ENCODE peak calls at places on chromosomes 3 and 15, in six cellular contexts. F is GM12891, S is GM12878, E is H1, Q is HepG2, M is K562. O is an unnamed sample.

GRCh38 chr3:50591196-50591741 is 20.3 kb downstream of the CISH start:
- DNase-seq in S (no peak), F (no peak), E (no peak), M (no peak), Q (no peak), O (no peak)

GRCh38 chr3:15042936-15043335 is 22.2 kb downstream of the MRPS25 start:
- DNase-seq in F (no peak), Q (no peak), S (no peak), E (no peak), M (no peak), O (no peak)

GRCh38 chr3:107235923-107236315 is 141.3 kb upstream of the CCDC54 start:
- DNase-seq in S (peak), M (peak), E (no peak), F (peak), Q (peak), O (peak)

GRCh38 chr15:78914027-78914764 is 30.6 kb downstream of the CTSH start:
- DNase-seq in F (no peak), Q (peak), M (no peak), S (no peak), E (no peak), O (no peak)

GRCh38 chr3:60013241-60013640 is 963.4 kb upstream of the CFAP20DC start:
- DNase-seq in F (no peak), S (no peak), M (no peak), Q (no peak), E (no peak), O (no peak)

GRCh38 chr3:9014189-9014588 is 50.9 kb upstream of the RAD18 start:
- DNase-seq in F (no peak), S (no peak), M (no peak), E (no peak), Q (no peak), O (no peak)

GRCh38 chr3:12898980-12899755 is 57.8 kb upstream of the RPL32 start:
- DNase-seq in M (no peak), S (no peak), E (no peak), Q (no peak), F (no peak), O (no peak)

GRCh38 chr3:4340077-4340410 is 36.9 kb downstream of the SETMAR start:
- DNase-seq in Q (no peak), S (no peak), F (no peak), E (no peak), M (no peak), O (no peak)

GRCh38 chr3:45043715-45044299 is 17.7 kb downstream of the CLEC3B start:
- DNase-seq in M (peak), Q (no peak), F (no peak), S (no peak), E (no peak), O (no peak)

GRCh38 chr3:8488436-8488835 is 13.2 kb upstream of the LMCD1 start:
- DNase-seq in F (no peak), Q (no peak), M (no peak), E (no peak), S (no peak), O (no peak)

DNA sequence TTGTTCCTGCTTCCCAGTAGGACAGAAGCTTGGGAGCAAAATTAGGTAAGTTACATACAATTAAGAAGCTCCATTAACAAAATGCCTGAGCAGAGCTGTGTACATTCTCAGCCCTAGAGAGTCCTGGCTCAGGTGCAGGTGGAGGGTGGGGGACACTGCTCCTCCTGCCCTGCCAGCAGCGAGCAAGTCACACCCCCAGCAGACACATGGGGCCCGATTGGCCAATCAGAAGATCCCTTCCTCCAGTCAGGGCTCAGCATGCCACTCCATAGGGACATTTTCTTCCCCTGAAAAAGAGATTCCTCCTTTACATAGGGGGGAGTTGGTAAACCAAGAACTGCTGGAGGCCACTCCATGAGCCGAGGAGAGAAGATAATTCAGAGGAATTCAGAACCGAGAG is 62.1 kb downstream of the PLXNA1 start:
- DNase-seq in S (no peak), E (peak), Q (no peak), F (no peak), M (peak), O (no peak)
- TF ChIP-seq TAF1 in S (no peak), E (no peak), Q (no peak), F (no peak), M (no peak), O (no peak)

DNA sequence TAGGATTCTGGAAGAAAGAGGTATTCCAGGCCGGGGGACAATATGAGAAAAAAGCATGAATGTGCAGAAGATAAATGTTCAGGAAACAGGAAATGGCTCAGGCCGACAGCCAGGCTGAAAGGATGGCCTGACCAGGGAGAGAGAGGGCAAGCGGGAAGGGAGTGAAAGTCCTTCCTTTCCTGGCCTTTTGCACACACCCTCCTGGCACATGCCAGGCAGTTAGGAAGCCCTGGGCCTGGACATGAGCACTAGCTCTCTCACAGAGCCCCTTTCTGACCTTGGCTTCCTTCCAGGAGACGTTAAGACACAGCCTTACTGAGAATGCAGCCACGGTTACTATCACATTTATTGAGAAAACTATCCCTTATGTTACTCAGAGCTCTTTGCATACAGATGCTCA is 39.7 kb upstream of the SMAD3 start:
- DNase-seq in E (no peak), S (no peak), F (no peak), Q (no peak), M (no peak), O (no peak)
- TF ChIP-seq POLR2AphosphoS5 in E (no peak), S (no peak), F (no peak), Q (no peak), M (no peak), O (no peak)

GRCh38 chr3:48597408-48597800 is 2.3 kb upstream of the COL7A1 start:
- DNase-seq in S (no peak), E (no peak), Q (no peak), M (no peak), F (no peak), O (no peak)
- TF ChIP-seq POLR2A in S (no peak), E (no peak), Q (no peak), M (peak), F (no peak), O (no peak)

GRCh38 chr3:147881933-147882332 is 472.8 kb downstream of the ZIC1 start:
- DNase-seq in M (no peak), F (no peak), S (no peak), E (no peak), Q (no peak), O (no peak)
- TF ChIP-seq TAF1 in M (no peak), F (no peak), S (no peak), E (no peak), Q (no peak), O (no peak)

GRCh38 chr3:31984321-31984720 is 2.8 kb downstream of the ZNF860 start:
- DNase-seq in F (no peak), E (no peak), S (no peak), M (no peak), Q (no peak), O (no peak)

GRCh38 chr3:31978553-31978952 is 2.5 kb downstream of the OSBPL10 start:
- DNase-seq in M (no peak), S (no peak), E (no peak), Q (no peak), F (no peak), O (no peak)

GRCh38 chr3:31979006-31979697 is 1.9 kb downstream of the OSBPL10 start:
- DNase-seq in Q (no peak), F (no peak), M (no peak), S (peak), E (no peak), O (no peak)

GRCh38 chr3:31980530-31981205 is 394 bp downstream of the OSBPL10 start:
- DNase-seq in Q (peak), S (no peak), F (peak), E (peak), M (no peak), O (peak)

DNA sequence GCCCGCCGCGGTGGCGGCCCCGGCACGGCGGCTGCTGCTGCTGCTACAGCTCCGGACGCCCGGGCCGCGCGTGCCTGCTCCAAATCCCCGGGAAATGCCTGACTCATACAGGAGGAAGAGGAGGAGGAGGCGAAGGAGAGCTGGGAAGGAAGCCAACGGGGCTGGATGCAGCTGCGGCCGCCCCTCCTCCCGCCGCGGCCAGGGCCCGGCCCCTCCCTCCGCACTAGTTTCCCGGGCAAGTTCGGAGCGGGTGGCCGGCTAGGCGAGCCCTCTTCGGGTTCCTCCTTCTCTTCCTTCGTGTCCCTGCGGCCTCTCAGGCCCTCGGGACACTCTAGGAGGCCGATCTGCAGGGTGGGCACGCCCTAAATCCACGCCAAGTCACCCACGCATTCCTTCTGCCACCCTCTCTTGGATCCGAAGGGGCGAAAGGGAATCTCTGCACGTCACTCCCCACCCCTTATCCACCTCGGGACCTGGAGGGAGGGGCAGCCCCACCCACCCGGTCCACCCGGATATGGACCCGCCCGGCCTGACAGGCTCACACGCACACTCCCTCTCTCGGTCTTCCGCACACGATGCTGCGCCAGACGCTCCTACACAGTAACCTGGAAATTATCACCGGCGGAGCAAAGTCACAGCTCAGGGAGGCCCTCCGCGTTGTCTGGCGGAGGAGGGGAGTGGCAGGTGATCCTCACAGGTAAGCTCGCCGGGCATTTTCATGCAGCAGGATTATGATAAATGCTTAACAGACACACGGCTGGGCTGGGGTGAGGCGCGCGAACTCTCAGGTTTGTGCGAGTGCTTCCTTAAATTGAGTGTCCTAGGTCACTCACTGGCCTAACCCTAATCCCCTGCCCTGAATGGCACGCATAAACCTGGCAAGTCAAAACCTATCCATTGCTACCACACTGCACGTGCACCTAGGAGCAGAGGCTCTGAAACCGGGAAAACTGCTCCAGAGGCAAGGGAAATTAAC is at the start of the genes OSBPL10 and ZNF860:
- DNase-seq in M (peak), F (no peak), E (peak), Q (peak), S (no peak), O (no peak)
- TF ChIP-seq POLR2AphosphoS5 in M (no peak), F (no peak), E (peak), Q (no peak), S (no peak), O (no peak)

GRCh38 chr15:88465633-88466219 is 1.5 kb downstream of the MRPL46 start:
- DNase-seq in Q (peak), M (peak), E (no peak), S (no peak), F (no peak), O (no peak)
- TF ChIP-seq POLR2A in Q (no peak), M (no peak), E (no peak), S (no peak), F (no peak), O (no peak)

GRCh38 chr3:177802151-177802900 is 605.0 kb upstream of the TBL1XR1 start:
- DNase-seq in M (no peak), F (no peak), E (no peak), Q (no peak), S (no peak), O (no peak)
- TF ChIP-seq TAF1 in M (no peak), F (no peak), E (no peak), Q (no peak), S (no peak), O (no peak)

GRCh38 chr15:70741677-70742293 is 21.6 kb downstream of the UACA start:
- DNase-seq in E (no peak), M (no peak), Q (peak), S (no peak), F (no peak), O (no peak)
- TF ChIP-seq POLR2AphosphoS5 in E (no peak), M (no peak), Q (no peak), S (no peak), F (no peak), O (no peak)

GRCh38 chr15:51736646-51737537 is 563 bp downstream of the LYSMD2 start:
- DNase-seq in Q (no peak), F (peak), S (no peak), M (peak), E (peak), O (peak)

GRCh38 chr15:51736069-51736468 is 1.4 kb downstream of the LYSMD2 start:
- DNase-seq in M (no peak), Q (no peak), E (no peak), S (peak), F (no peak), O (no peak)

GRCh38 chr15:51738553-51738952 is 1.1 kb upstream of the LYSMD2 start:
- DNase-seq in S (no peak), E (no peak), M (no peak), F (no peak), Q (no peak), O (no peak)

GRCh38 chr15:51739056-51739455 is 1.6 kb upstream of the LYSMD2 start:
- DNase-seq in Q (no peak), M (no peak), S (no peak), F (no peak), E (no peak), O (no peak)

GRCh38 chr15:51737538-51738305 is at the start of gene LYSMD2:
- DNase-seq in F (peak), E (no peak), S (no peak), Q (no peak), M (peak), O (peak)
- TF ChIP-seq POLR2A in F (no peak), E (no peak), S (peak), Q (no peak), M (no peak), O (peak)